ENCODE peak calls at places on chromosomes 4 and X, in five cellular contexts. U is CD8-positive, alpha-beta memory T cell; Y is IMR-90; V is sigmoid colon; N is lung. Z is an unnamed sample.

GRCh38 chrX:19740744-19741143 is 146.7 kb downstream of the SH3KBP1 start:
- DNase-seq in U (no peak), Y (no peak), V (no peak), N (peak; percentile 36), Z (no peak)

GRCh38 chrX:50615570-50616158 is 145.0 kb upstream of the DGKK start:
- DNase-seq in U (no peak), Y (no peak), V (no peak), N (no peak), Z (no peak)

GRCh38 chrX:129115104-129115503 is 408.2 kb downstream of the SMARCA1 start:
- DNase-seq in U (no peak), Y (peak; percentile 8), V (no peak), N (no peak), Z (no peak)

GRCh38 chrX:148333989-148334388 is 166.4 kb upstream of the AFF2 start:
- DNase-seq in U (no peak), Y (no peak), V (no peak), N (no peak), Z (no peak)

GRCh38 chrX:2710041-2710471 is 19.0 kb downstream of the CD99 start:
- DNase-seq in U (no peak), Y (peak; percentile 88), V (peak; percentile 74), N (no peak), Z (no peak)

GRCh38 chrX:103343105-103343504 is 13.1 kb downstream of the TCEAL7 start:
- DNase-seq in U (peak; percentile 1), Y (peak; percentile 55), V (no peak), N (no peak), Z (no peak)

GRCh38 chr4:114349543-114350175 is 248.9 kb upstream of the UGT8 start:
- DNase-seq in U (no peak), Y (peak; percentile 85), V (no peak), N (no peak), Z (no peak)

GRCh38 chr4:185587444-185588161 is 52.3 kb upstream of the PDLIM3 start:
- DNase-seq in U (peak; percentile 32), Y (peak; percentile 68), V (no peak), N (no peak), Z (no peak)

GRCh38 chrX:77668391-77669237 is 117.4 kb downstream of the ATRX start:
- DNase-seq in U (no peak), Y (peak; percentile 55), V (no peak), N (no peak), Z (no peak)

GRCh38 chr4:41628916-41629315 is 91.0 kb downstream of the LIMCH1 start:
- DNase-seq in U (no peak), Y (no peak), V (no peak), N (no peak), Z (no peak)

GRCh38 chr4:90727938-90728337 is 600.7 kb downstream of the CCSER1 start:
- DNase-seq in U (no peak), Y (no peak), V (no peak), N (no peak), Z (no peak)

GRCh38 chrX:139931646-139932076 is 1.2 kb downstream of the ATP11C start:
- DNase-seq in U (no peak), Y (no peak), V (no peak), N (no peak), Z (no peak)

GRCh38 chrX:107448625-107449468 is 605 bp upstream of the FRMPD3 start:
- DNase-seq in U (peak; percentile 5), Y (no peak), V (no peak), N (no peak), Z (no peak)

GRCh38 chr4:169410839-169411770 is 140.3 kb upstream of the SH3RF1 start:
- DNase-seq in U (peak; percentile 3), Y (peak; percentile 85), V (no peak), N (no peak), Z (no peak)

DNA sequence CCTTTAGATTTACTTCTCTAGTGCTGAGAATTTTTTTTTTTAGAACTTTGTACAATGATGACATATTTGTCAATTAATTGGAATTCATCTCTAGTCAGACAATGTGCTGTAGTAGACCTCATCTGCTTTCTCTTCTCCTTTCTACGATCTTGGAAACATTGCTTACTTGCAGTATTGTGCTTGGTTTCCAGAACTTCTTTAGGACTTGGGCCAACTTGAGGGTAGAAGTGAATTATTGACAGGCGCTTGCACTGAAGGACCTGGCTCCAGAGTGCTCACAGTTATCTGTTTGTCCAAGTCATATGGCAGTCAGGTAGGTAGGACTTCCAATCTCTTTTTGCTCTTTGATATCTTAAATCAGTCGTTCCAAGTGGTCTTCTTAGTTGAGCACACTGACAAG is 39.6 kb downstream of the FNIP2 start:
- DNase-seq in U (no peak), Y (no peak), V (no peak), N (no peak), Z (no peak)
- H3K4me3 ChIP-seq in U (no peak overlapping the region), Y (no peak overlapping the region), V (no peak overlapping the region), N (no peak overlapping the region), Z (no peak overlapping the region)

DNA sequence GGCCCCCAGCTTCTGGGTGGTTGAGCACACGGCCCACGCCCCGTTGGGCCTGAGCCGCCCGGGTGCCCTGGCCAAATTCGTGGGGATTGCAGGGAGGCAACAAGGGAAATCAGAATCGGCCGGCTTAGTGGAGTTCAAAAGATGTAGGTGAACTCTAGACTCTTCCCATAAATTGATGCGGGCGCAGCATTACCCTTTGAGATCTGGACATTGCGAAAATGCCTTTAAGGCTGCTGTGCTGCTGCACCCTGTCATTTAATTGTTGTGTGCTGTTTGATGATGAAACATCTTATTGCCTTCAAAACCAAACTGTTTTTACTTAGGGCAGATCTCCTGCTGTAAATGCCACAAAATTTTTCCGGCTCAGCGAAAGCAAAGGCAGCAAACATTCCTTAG is 409 bp upstream of the MPP1 start:
- DNase-seq in U (no peak), Y (peak; percentile 21), V (no peak), N (no peak), Z (no peak)
- H3K27ac ChIP-seq in U (peak overlapping the region; percentile 67), Y (peak overlapping the region; percentile 65), V (peak overlapping the region; percentile 83), N (peak overlapping the region; percentile 50), Z (peak overlapping the region; percentile 82)

GRCh38 chrX:99572711-99573110 is 837.4 kb downstream of the PCDH19 start:
- DNase-seq in U (no peak), Y (no peak), V (no peak), N (no peak), Z (no peak)
- H3K4me3 ChIP-seq in U (no peak overlapping the region), Y (no peak overlapping the region), V (no peak overlapping the region), N (no peak overlapping the region), Z (no peak overlapping the region)

GRCh38 chr4:335515-335914 is 2.1 kb upstream of the ZNF141 start:
- DNase-seq in U (no peak), Y (no peak), V (no peak), N (no peak), Z (no peak)

GRCh38 chr4:336893-337142 is 796 bp upstream of the ZNF141 start:
- DNase-seq in U (no peak), Y (no peak), V (peak; percentile 83), N (no peak), Z (no peak)

GRCh38 chr4:337932-338758 is 531 bp downstream of the ZNF141 start:
- DNase-seq in U (no peak), Y (peak; percentile 36), V (no peak), N (peak; percentile 49), Z (no peak)

GRCh38 chr4:337143-337931 is at the start of gene ZNF141:
- DNase-seq in U (peak; percentile 83), Y (peak; percentile 96), V (peak; percentile 99), N (peak; percentile 97), Z (peak; percentile 86)

DNA sequence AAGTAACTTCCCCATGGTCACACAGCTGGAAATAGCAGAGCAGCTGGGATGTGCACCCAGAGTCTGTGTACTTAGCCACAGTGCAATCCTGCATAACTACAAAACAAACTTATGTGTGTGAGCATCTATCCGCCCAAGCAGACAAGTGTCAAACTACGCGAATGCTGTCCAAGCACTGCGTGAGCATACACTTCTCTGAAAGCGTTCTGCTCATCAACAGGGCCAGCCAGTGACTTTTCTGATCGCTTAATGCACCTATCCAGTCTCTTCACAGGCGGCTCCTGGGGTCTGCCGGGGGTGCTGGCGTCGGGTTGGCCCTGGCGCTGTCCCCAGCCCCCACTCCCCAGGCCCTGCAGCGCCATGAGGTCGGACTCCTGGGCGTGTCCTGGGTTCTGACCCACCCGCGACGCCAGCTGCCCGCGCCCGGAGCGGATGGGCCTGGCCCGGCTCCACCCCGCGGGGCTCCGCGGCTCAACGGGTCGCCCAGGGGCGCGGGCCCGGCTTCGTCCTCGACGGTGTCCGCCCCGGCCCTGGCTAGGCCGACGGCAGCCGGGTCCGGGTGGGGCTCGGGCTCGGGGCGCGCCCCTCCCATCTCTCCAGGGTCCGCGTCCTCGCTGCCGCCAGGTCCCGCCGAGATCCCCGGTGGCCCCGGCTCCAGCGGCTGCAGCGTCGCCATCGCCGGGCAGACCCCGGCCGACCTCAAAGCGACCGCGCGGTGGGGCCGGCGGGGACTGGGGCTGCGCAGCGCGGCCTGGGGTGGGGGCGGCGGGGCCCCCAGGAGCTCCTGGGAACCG is 1.3 kb upstream of the ZNF141 start:
- DNase-seq in U (no peak), Y (no peak), V (peak; percentile 70), N (no peak), Z (no peak)
- H3K27ac ChIP-seq in U (peak overlapping the region; percentile 90), Y (no peak overlapping the region), V (peak overlapping the region; percentile 99), N (peak overlapping the region; percentile 93), Z (peak overlapping the region; percentile 96)

GRCh38 chrX:110001702-110002299 is 1.1 kb upstream of the TMEM164 start:
- DNase-seq in U (no peak), Y (no peak), V (no peak), N (no peak), Z (no peak)
- H3K4me3 ChIP-seq in U (peak overlapping the region; percentile 41), Y (peak overlapping the region; percentile 95), V (peak overlapping the region; percentile 61), N (peak overlapping the region; percentile 57), Z (peak overlapping the region; percentile 60)

GRCh38 chr4:7741946-7742806 is 197.5 kb downstream of the AFAP1 start:
- DNase-seq in U (no peak), Y (no peak), V (no peak), N (no peak), Z (no peak)

GRCh38 chr4:7742807-7743158 is 196.9 kb downstream of the AFAP1 start:
- DNase-seq in U (no peak), Y (no peak), V (no peak), N (no peak), Z (no peak)

GRCh38 chr4:7746351-7747061 is 193.2 kb downstream of the AFAP1 start:
- DNase-seq in U (no peak), Y (no peak), V (no peak), N (no peak), Z (no peak)

GRCh38 chr4:7745486-7745885 is 194.2 kb downstream of the AFAP1 start:
- DNase-seq in U (no peak), Y (no peak), V (no peak), N (no peak), Z (no peak)

GRCh38 chr4:7744131-7744804 is 195.4 kb downstream of the AFAP1 start:
- DNase-seq in U (no peak), Y (no peak), V (no peak), N (no peak), Z (no peak)
- H3K27ac ChIP-seq in U (no peak overlapping the region), Y (no peak overlapping the region), V (peak overlapping the region; percentile 46), N (no peak overlapping the region), Z (no peak overlapping the region)

DNA sequence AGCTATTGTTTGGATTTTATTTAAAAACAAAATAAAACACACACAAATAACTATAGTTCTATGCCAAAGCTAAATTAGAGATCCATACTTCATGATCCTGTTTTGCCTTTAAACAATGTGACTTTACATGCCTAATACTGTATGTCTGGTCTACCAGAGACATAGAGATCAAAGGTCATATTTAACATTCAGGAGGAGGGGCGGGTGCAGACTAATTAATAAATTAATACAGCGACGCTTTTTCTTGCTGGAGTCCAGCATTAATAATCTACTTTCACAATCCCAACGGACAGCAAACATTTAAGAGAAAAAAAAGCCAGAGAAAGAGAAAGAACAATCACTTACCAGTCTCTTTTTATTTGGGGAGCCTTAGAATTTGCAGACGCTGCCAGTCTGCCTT is 533 bp downstream of the CXXC4 start:
- DNase-seq in U (no peak), Y (no peak), V (no peak), N (no peak), Z (no peak)
- H3K4me3 ChIP-seq in U (no peak overlapping the region), Y (no peak overlapping the region), V (peak overlapping the region; percentile 58), N (no peak overlapping the region), Z (no peak overlapping the region)

Z was measured in esophagus squamous epithelium.